ENCODE peak calls at places on chromosomes 1 and 21, in ten cellular contexts. One of them, this sample, is unnamed.

GRCh38 chr1:214833357-214833756 is 230.4 kb downstream of the CENPF start:
- DNase-seq in endodermal cell: no peak
- DNase-seq in CD8-positive, alpha-beta memory T cell: no peak
- DNase-seq in PC-3: peak
- DNase-seq in heart right ventricle: no peak
- DNase-seq in A673: no peak
- DNase-seq in tibial artery: no peak
- DNase-seq in esophagus muscularis mucosa: no peak
- DNase-seq in fibroblast of lung: no peak
- DNase-seq in CD8-positive, alpha-beta T cell: no peak
- DNase-seq in this sample: no peak

GRCh38 chr1:64572222-64572900 is 102.4 kb downstream of the CACHD1 start:
- DNase-seq in endodermal cell: no peak
- DNase-seq in CD8-positive, alpha-beta memory T cell: no peak
- DNase-seq in PC-3: no peak
- DNase-seq in heart right ventricle: no peak
- DNase-seq in A673: no peak
- DNase-seq in tibial artery: no peak
- DNase-seq in esophagus muscularis mucosa: no peak
- DNase-seq in fibroblast of lung: no peak
- DNase-seq in CD8-positive, alpha-beta T cell: no peak
- DNase-seq in this sample: no peak

GRCh38 chr1:1298861-1299685 is 8.7 kb downstream of the ACAP3 start:
- DNase-seq in endodermal cell: peak
- DNase-seq in CD8-positive, alpha-beta memory T cell: no peak
- DNase-seq in PC-3: no peak
- DNase-seq in heart right ventricle: no peak
- DNase-seq in A673: no peak
- DNase-seq in tibial artery: no peak
- DNase-seq in esophagus muscularis mucosa: no peak
- DNase-seq in fibroblast of lung: no peak
- DNase-seq in CD8-positive, alpha-beta T cell: no peak
- DNase-seq in this sample: no peak

GRCh38 chr1:2583331-2583791 is 3.2 kb upstream of the PRXL2B start:
- DNase-seq in endodermal cell: no peak
- DNase-seq in CD8-positive, alpha-beta memory T cell: no peak
- DNase-seq in PC-3: no peak
- DNase-seq in heart right ventricle: no peak
- DNase-seq in A673: no peak
- DNase-seq in tibial artery: no peak
- DNase-seq in esophagus muscularis mucosa: no peak
- DNase-seq in fibroblast of lung: no peak
- DNase-seq in CD8-positive, alpha-beta T cell: no peak
- DNase-seq in this sample: no peak

GRCh38 chr1:44367932-44368331 is 12.9 kb upstream of the ERI3 start:
- DNase-seq in endodermal cell: no peak
- DNase-seq in CD8-positive, alpha-beta memory T cell: no peak
- DNase-seq in PC-3: no peak
- DNase-seq in heart right ventricle: no peak
- DNase-seq in A673: no peak
- DNase-seq in tibial artery: no peak
- DNase-seq in esophagus muscularis mucosa: no peak
- DNase-seq in fibroblast of lung: no peak
- DNase-seq in CD8-positive, alpha-beta T cell: no peak
- DNase-seq in this sample: no peak

GRCh38 chr1:243499248-243499647 is 243.4 kb downstream of the SDCCAG8 start:
- DNase-seq in endodermal cell: no peak
- DNase-seq in CD8-positive, alpha-beta memory T cell: no peak
- DNase-seq in PC-3: no peak
- DNase-seq in heart right ventricle: no peak
- DNase-seq in A673: no peak
- DNase-seq in tibial artery: no peak
- DNase-seq in esophagus muscularis mucosa: peak
- DNase-seq in fibroblast of lung: no peak
- DNase-seq in CD8-positive, alpha-beta T cell: peak
- DNase-seq in this sample: no peak

GRCh38 chr1:90262791-90263190 is 267.9 kb downstream of the ZNF326 start:
- DNase-seq in endodermal cell: no peak
- DNase-seq in CD8-positive, alpha-beta memory T cell: no peak
- DNase-seq in PC-3: peak
- DNase-seq in heart right ventricle: no peak
- DNase-seq in A673: no peak
- DNase-seq in tibial artery: no peak
- DNase-seq in esophagus muscularis mucosa: no peak
- DNase-seq in fibroblast of lung: no peak
- DNase-seq in CD8-positive, alpha-beta T cell: no peak
- DNase-seq in this sample: no peak

GRCh38 chr1:36458910-36459309 is 5.3 kb downstream of the MRPS15 start:
- DNase-seq in endodermal cell: no peak
- DNase-seq in CD8-positive, alpha-beta memory T cell: no peak
- DNase-seq in PC-3: no peak
- DNase-seq in heart right ventricle: no peak
- DNase-seq in A673: no peak
- DNase-seq in tibial artery: no peak
- DNase-seq in esophagus muscularis mucosa: no peak
- DNase-seq in fibroblast of lung: no peak
- DNase-seq in CD8-positive, alpha-beta T cell: no peak
- DNase-seq in this sample: no peak

GRCh38 chr21:21383126-21383525 is 384.9 kb downstream of the NCAM2 start:
- DNase-seq in endodermal cell: no peak
- DNase-seq in CD8-positive, alpha-beta memory T cell: no peak
- DNase-seq in PC-3: no peak
- DNase-seq in heart right ventricle: no peak
- DNase-seq in A673: no peak
- DNase-seq in tibial artery: no peak
- DNase-seq in esophagus muscularis mucosa: no peak
- DNase-seq in fibroblast of lung: peak
- DNase-seq in CD8-positive, alpha-beta T cell: no peak
- DNase-seq in this sample: no peak

GRCh38 chr1:150256193-150256548 is 1.4 kb upstream of the CA14 start:
- DNase-seq in endodermal cell: no peak
- DNase-seq in CD8-positive, alpha-beta memory T cell: no peak
- DNase-seq in PC-3: no peak
- DNase-seq in heart right ventricle: no peak
- DNase-seq in A673: peak
- DNase-seq in tibial artery: no peak
- DNase-seq in esophagus muscularis mucosa: no peak
- DNase-seq in fibroblast of lung: no peak
- DNase-seq in CD8-positive, alpha-beta T cell: no peak
- DNase-seq in this sample: no peak

GRCh38 chr1:38745476-38746410 is 113.8 kb downstream of the RRAGC start:
- DNase-seq in endodermal cell: no peak
- DNase-seq in CD8-positive, alpha-beta memory T cell: no peak
- DNase-seq in PC-3: peak
- DNase-seq in heart right ventricle: no peak
- DNase-seq in A673: no peak
- DNase-seq in tibial artery: no peak
- DNase-seq in esophagus muscularis mucosa: no peak
- DNase-seq in fibroblast of lung: no peak
- DNase-seq in CD8-positive, alpha-beta T cell: no peak
- DNase-seq in this sample: no peak

GRCh38 chr1:186531561-186532165 is 70.7 kb upstream of the PDC start:
- DNase-seq in endodermal cell: no peak
- DNase-seq in CD8-positive, alpha-beta memory T cell: no peak
- DNase-seq in PC-3: no peak
- DNase-seq in heart right ventricle: no peak
- DNase-seq in A673: no peak
- DNase-seq in tibial artery: no peak
- DNase-seq in esophagus muscularis mucosa: no peak
- DNase-seq in fibroblast of lung: no peak
- DNase-seq in CD8-positive, alpha-beta T cell: no peak
- DNase-seq in this sample: no peak

GRCh38 chr1:119345398-119345797 is 23.2 kb upstream of the HAO2 start:
- DNase-seq in endodermal cell: no peak
- DNase-seq in CD8-positive, alpha-beta memory T cell: no peak
- DNase-seq in PC-3: no peak
- DNase-seq in heart right ventricle: no peak
- DNase-seq in A673: no peak
- DNase-seq in tibial artery: no peak
- DNase-seq in esophagus muscularis mucosa: peak
- DNase-seq in fibroblast of lung: no peak
- DNase-seq in CD8-positive, alpha-beta T cell: no peak
- DNase-seq in this sample: no peak

GRCh38 chr1:165883056-165883455 is 55.6 kb downstream of the UCK2 start:
- DNase-seq in endodermal cell: no peak
- DNase-seq in CD8-positive, alpha-beta memory T cell: no peak
- DNase-seq in PC-3: peak
- DNase-seq in heart right ventricle: no peak
- DNase-seq in A673: no peak
- DNase-seq in tibial artery: no peak
- DNase-seq in esophagus muscularis mucosa: no peak
- DNase-seq in fibroblast of lung: no peak
- DNase-seq in CD8-positive, alpha-beta T cell: no peak
- DNase-seq in this sample: no peak

GRCh38 chr1:35660581-35661473 is 19.5 kb upstream of the PSMB2 start:
- DNase-seq in endodermal cell: peak
- DNase-seq in CD8-positive, alpha-beta memory T cell: no peak
- DNase-seq in PC-3: peak
- DNase-seq in heart right ventricle: no peak
- DNase-seq in A673: peak
- DNase-seq in tibial artery: no peak
- DNase-seq in esophagus muscularis mucosa: no peak
- DNase-seq in fibroblast of lung: peak
- DNase-seq in CD8-positive, alpha-beta T cell: no peak
- DNase-seq in this sample: no peak

GRCh38 chr1:22826630-22827580 is 116.3 kb downstream of the EPHB2 start:
- DNase-seq in endodermal cell: peak
- DNase-seq in CD8-positive, alpha-beta memory T cell: no peak
- DNase-seq in PC-3: peak
- DNase-seq in heart right ventricle: peak
- DNase-seq in A673: no peak
- DNase-seq in tibial artery: no peak
- DNase-seq in esophagus muscularis mucosa: no peak
- DNase-seq in fibroblast of lung: no peak
- DNase-seq in CD8-positive, alpha-beta T cell: no peak
- DNase-seq in this sample: peak

GRCh38 chr1:89672489-89673183 is 39.7 kb downstream of the LRRC8C start:
- DNase-seq in endodermal cell: no peak
- DNase-seq in CD8-positive, alpha-beta memory T cell: no peak
- DNase-seq in PC-3: peak
- DNase-seq in heart right ventricle: no peak
- DNase-seq in A673: no peak
- DNase-seq in tibial artery: no peak
- DNase-seq in esophagus muscularis mucosa: no peak
- DNase-seq in fibroblast of lung: peak
- DNase-seq in CD8-positive, alpha-beta T cell: no peak
- DNase-seq in this sample: no peak

GRCh38 chr21:41768371-41769042 is 1.7 kb upstream of the RIPK4 start:
- DNase-seq in endodermal cell: peak
- DNase-seq in CD8-positive, alpha-beta memory T cell: no peak
- DNase-seq in PC-3: peak
- DNase-seq in heart right ventricle: no peak
- DNase-seq in A673: peak
- DNase-seq in tibial artery: no peak
- DNase-seq in esophagus muscularis mucosa: no peak
- DNase-seq in fibroblast of lung: peak
- DNase-seq in CD8-positive, alpha-beta T cell: peak
- DNase-seq in this sample: no peak
- H3K4me3 ChIP-seq in endodermal cell: peak
- H3K4me3 ChIP-seq in CD8-positive, alpha-beta memory T cell: peak
- H3K4me3 ChIP-seq in PC-3: peak
- H3K4me3 ChIP-seq in heart right ventricle: peak
- H3K4me3 ChIP-seq in A673: peak
- H3K4me3 ChIP-seq in tibial artery: peak
- H3K4me3 ChIP-seq in esophagus muscularis mucosa: peak
- H3K4me3 ChIP-seq in fibroblast of lung: peak
- H3K4me3 ChIP-seq in CD8-positive, alpha-beta T cell: peak
- H3K4me3 ChIP-seq in this sample: peak

DNA sequence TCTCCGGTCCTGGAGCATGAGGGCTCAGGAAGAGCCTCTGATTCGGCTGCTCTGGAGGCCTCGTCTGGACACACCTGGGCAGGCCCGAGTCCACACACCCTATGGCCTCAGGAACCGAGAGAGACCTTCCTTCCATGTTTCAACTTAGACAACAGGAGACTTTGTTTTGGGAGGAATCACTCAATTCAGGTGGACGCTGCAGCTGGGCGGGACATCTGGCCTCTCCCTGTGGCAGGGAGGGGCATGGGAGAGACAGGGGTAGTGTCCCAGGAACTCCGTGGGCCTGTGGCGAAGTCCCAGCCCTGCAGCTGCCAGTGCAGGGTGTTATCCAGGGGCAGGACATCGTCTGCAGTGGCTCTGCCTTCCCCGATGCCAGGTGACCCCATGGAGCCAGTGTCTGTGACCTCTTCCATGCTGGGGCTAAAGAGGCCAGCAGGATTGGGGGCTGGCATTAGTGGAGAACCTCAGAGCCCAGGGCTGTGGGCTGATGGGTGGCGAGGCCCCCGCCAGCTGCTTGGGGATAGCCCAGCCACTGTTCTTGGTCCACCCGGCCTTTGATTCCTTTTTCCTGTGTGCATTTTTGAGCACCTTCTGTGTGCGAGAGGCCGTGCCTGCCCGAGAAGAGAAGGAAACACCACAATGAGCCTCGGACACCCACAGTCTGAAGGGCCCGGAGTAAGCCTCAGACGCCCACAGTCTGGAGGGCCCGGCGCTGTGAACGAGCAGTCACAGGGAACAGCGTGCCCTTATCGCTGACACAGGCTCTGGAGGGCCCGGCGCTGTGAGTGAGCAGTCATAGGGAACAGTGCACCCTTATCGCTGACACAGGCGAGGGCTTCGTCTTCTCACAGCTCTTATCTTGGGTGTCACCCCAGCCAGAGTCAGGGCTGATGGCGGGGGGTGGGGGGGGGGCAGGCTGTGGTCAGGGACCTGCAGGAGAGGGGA is 6.2 kb downstream of the COL18A1 start:
- DNase-seq in endodermal cell: peak
- DNase-seq in CD8-positive, alpha-beta memory T cell: no peak
- DNase-seq in PC-3: no peak
- DNase-seq in heart right ventricle: peak
- DNase-seq in A673: no peak
- DNase-seq in tibial artery: no peak
- DNase-seq in esophagus muscularis mucosa: no peak
- DNase-seq in fibroblast of lung: no peak
- DNase-seq in CD8-positive, alpha-beta T cell: no peak
- DNase-seq in this sample: peak
- H3K27ac ChIP-seq in endodermal cell: peak
- H3K27ac ChIP-seq in CD8-positive, alpha-beta memory T cell: peak
- H3K27ac ChIP-seq in PC-3: no peak
- H3K27ac ChIP-seq in heart right ventricle: peak
- H3K27ac ChIP-seq in A673: no peak
- H3K27ac ChIP-seq in tibial artery: peak
- H3K27ac ChIP-seq in esophagus muscularis mucosa: no peak
- H3K27ac ChIP-seq in fibroblast of lung: no peak
- H3K27ac ChIP-seq in CD8-positive, alpha-beta T cell: no peak
- H3K27ac ChIP-seq in this sample: peak

GRCh38 chr1:24051206-24051945 is 60.6 kb downstream of the MYOM3 start:
- DNase-seq in endodermal cell: no peak
- DNase-seq in CD8-positive, alpha-beta memory T cell: no peak
- DNase-seq in PC-3: no peak
- DNase-seq in heart right ventricle: no peak
- DNase-seq in A673: peak
- DNase-seq in tibial artery: no peak
- DNase-seq in esophagus muscularis mucosa: no peak
- DNase-seq in fibroblast of lung: no peak
- DNase-seq in CD8-positive, alpha-beta T cell: no peak
- DNase-seq in this sample: no peak
- H3K4me3 ChIP-seq in endodermal cell: no peak
- H3K4me3 ChIP-seq in CD8-positive, alpha-beta memory T cell: no peak
- H3K4me3 ChIP-seq in PC-3: no peak
- H3K4me3 ChIP-seq in heart right ventricle: no peak
- H3K4me3 ChIP-seq in A673: no peak
- H3K4me3 ChIP-seq in tibial artery: no peak
- H3K4me3 ChIP-seq in esophagus muscularis mucosa: no peak
- H3K4me3 ChIP-seq in fibroblast of lung: no peak
- H3K4me3 ChIP-seq in CD8-positive, alpha-beta T cell: no peak
- H3K4me3 ChIP-seq in this sample: no peak

GRCh38 chr1:181174860-181175259 is 86.4 kb downstream of the IER5 start:
- DNase-seq in endodermal cell: peak
- DNase-seq in CD8-positive, alpha-beta memory T cell: no peak
- DNase-seq in PC-3: no peak
- DNase-seq in heart right ventricle: no peak
- DNase-seq in A673: no peak
- DNase-seq in tibial artery: no peak
- DNase-seq in esophagus muscularis mucosa: no peak
- DNase-seq in fibroblast of lung: no peak
- DNase-seq in CD8-positive, alpha-beta T cell: peak
- DNase-seq in this sample: peak
- H3K27ac ChIP-seq in endodermal cell: no peak
- H3K27ac ChIP-seq in CD8-positive, alpha-beta memory T cell: no peak
- H3K27ac ChIP-seq in PC-3: no peak
- H3K27ac ChIP-seq in heart right ventricle: no peak
- H3K27ac ChIP-seq in A673: no peak
- H3K27ac ChIP-seq in tibial artery: no peak
- H3K27ac ChIP-seq in esophagus muscularis mucosa: no peak
- H3K27ac ChIP-seq in fibroblast of lung: no peak
- H3K27ac ChIP-seq in CD8-positive, alpha-beta T cell: no peak
- H3K27ac ChIP-seq in this sample: no peak